ENCODE peak calls at places on chromosomes 16 and 17, in six cellular contexts. Z is BE2C; H is choroid plexus epithelial cell; J is stimulated activated CD8-positive, alpha-beta memory T cell treated with anti-CD3 and anti-CD28 coated beads, Interleukin-2, amount 100 ng/mL, for 48 hours; W is bronchial epithelial cell; F is cerebellar cortex. S is an unnamed sample.
A peak's percentile ranks its signal among the peaks of the same experiment; 100 is the strongest.

GRCh38 chr17:55086635-55087058 is 118.1 kb downstream of the STXBP4 start:
- DNase-seq in Z (no peak), H (peak; percentile 93), J (no peak), W (peak; percentile 76), F (no peak), S (no peak)

GRCh38 chr17:14302421-14303099 is 1.7 kb downstream of the HS3ST3B1 start:
- DNase-seq in Z (peak; percentile 73), H (peak; percentile 90), J (peak; percentile 78), W (peak; percentile 51), F (peak; percentile 61), S (peak; percentile 77)

GRCh38 chr17:66541461-66542182 is 239.2 kb downstream of the PRKCA start:
- DNase-seq in Z (no peak), H (peak; percentile 72), J (no peak), W (no peak), F (no peak), S (no peak)

GRCh38 chr17:37430051-37430591 is 23.4 kb downstream of the TADA2A start:
- DNase-seq in Z (no peak), H (peak; percentile 50), J (no peak), W (peak; percentile 98), F (no peak), S (peak; percentile 48)

GRCh38 chr17:34452769-34453168 is 89.7 kb upstream of the CCL1 start:
- DNase-seq in Z (no peak), H (no peak), J (no peak), W (no peak), F (no peak), S (no peak)

GRCh38 chr16:50372611-50373344 is 4.0 kb upstream of the BRD7 start:
- DNase-seq in Z (peak; percentile 50), H (no peak), J (no peak), W (peak; percentile 75), F (no peak), S (peak; percentile 32)

GRCh38 chr17:49515196-49515770 is 20.2 kb downstream of the NGFR start:
- DNase-seq in Z (peak; percentile 95), H (peak; percentile 100), J (no peak), W (peak; percentile 55), F (peak; percentile 97), S (peak; percentile 48)

GRCh38 chr17:17051380-17051779 is 9.1 kb downstream of the MPRIP start:
- DNase-seq in Z (no peak), H (no peak), J (no peak), W (no peak), F (no peak), S (no peak)

GRCh38 chr17:80716986-80717385 is 172.3 kb downstream of the RPTOR start:
- DNase-seq in Z (no peak), H (no peak), J (no peak), W (no peak), F (no peak), S (no peak)

GRCh38 chr16:86512301-86512859 is 2.1 kb downstream of the FOXF1 start:
- DNase-seq in Z (no peak), H (peak; percentile 78), J (no peak), W (no peak), F (no peak), S (no peak)

GRCh38 chr16:81004646-81005353 is 1.9 kb downstream of the CMC2 start:
- DNase-seq in Z (peak; percentile 29), H (peak; percentile 80), J (no peak), W (peak; percentile 62), F (peak; percentile 82), S (peak; percentile 37)

GRCh38 chr17:72116692-72117469 is 3.9 kb upstream of the SOX9 start:
- DNase-seq in Z (no peak), H (peak; percentile 48), J (no peak), W (no peak), F (no peak), S (no peak)

GRCh38 chr16:53821957-53822625 is 118.1 kb downstream of the FTO start:
- DNase-seq in Z (no peak), H (peak; percentile 82), J (no peak), W (peak; percentile 79), F (no peak), S (peak; percentile 68)

GRCh38 chr16:47731252-47731651 is 270.1 kb downstream of the PHKB start:
- DNase-seq in Z (no peak), H (peak; percentile 97), J (no peak), W (peak; percentile 84), F (no peak), S (no peak)

GRCh38 chr16:11914759-11915643 is 755 bp downstream of the GSPT1 start:
- DNase-seq in Z (peak; percentile 42), H (peak; percentile 57), J (peak; percentile 8), W (no peak), F (peak; percentile 25), S (no peak)

S was measured in RWPE1.